ENCODE peak calls at places on chromosomes 2 and 18, in five cellular contexts. One of them, this sample, is unnamed.

GRCh38 chr18:75563150-75563549 is 135.6 kb upstream of the SMIM21 start:
- DNase-seq in caudate nucleus: no peak
- DNase-seq in retina: no peak
- DNase-seq in activated CD4-positive, alpha-beta T cell treated with anti-CD3 and anti-CD28 coated beads, Interleukin-2, amount 10 ng/mL, durations not matched to agents 7 days and 5 days: no peak
- DNase-seq in NCI-H345: no peak
- DNase-seq in this sample: no peak

GRCh38 chr2:63741884-63742583 is 99.7 kb upstream of the UGP2 start:
- DNase-seq in retina: no peak
- DNase-seq in activated CD4-positive, alpha-beta T cell treated with anti-CD3 and anti-CD28 coated beads, Interleukin-2, amount 10 ng/mL, durations not matched to agents 7 days and 5 days: no peak
- DNase-seq in caudate nucleus: no peak
- DNase-seq in NCI-H345: no peak
- DNase-seq in this sample: no peak

GRCh38 chr2:39837856-39838453 is 58.9 kb upstream of the THUMPD2 start:
- DNase-seq in activated CD4-positive, alpha-beta T cell treated with anti-CD3 and anti-CD28 coated beads, Interleukin-2, amount 10 ng/mL, durations not matched to agents 7 days and 5 days: no peak
- DNase-seq in NCI-H345: no peak
- DNase-seq in caudate nucleus: no peak
- DNase-seq in retina: no peak
- DNase-seq in this sample: peak

GRCh38 chr2:17894005-17894404 is 15.5 kb downstream of the KCNS3 start:
- DNase-seq in retina: no peak
- DNase-seq in NCI-H345: no peak
- DNase-seq in activated CD4-positive, alpha-beta T cell treated with anti-CD3 and anti-CD28 coated beads, Interleukin-2, amount 10 ng/mL, durations not matched to agents 7 days and 5 days: no peak
- DNase-seq in caudate nucleus: no peak
- DNase-seq in this sample: no peak

GRCh38 chr2:41932241-41933034 is 115.4 kb upstream of the PKDCC start:
- DNase-seq in caudate nucleus: no peak
- DNase-seq in activated CD4-positive, alpha-beta T cell treated with anti-CD3 and anti-CD28 coated beads, Interleukin-2, amount 10 ng/mL, durations not matched to agents 7 days and 5 days: no peak
- DNase-seq in retina: peak
- DNase-seq in NCI-H345: no peak
- DNase-seq in this sample: peak

GRCh38 chr2:26302846-26303245 is 43.1 kb upstream of the SELENOI start:
- DNase-seq in activated CD4-positive, alpha-beta T cell treated with anti-CD3 and anti-CD28 coated beads, Interleukin-2, amount 10 ng/mL, durations not matched to agents 7 days and 5 days: no peak
- DNase-seq in caudate nucleus: no peak
- DNase-seq in retina: no peak
- DNase-seq in NCI-H345: no peak
- DNase-seq in this sample: peak

GRCh38 chr2:165469417-165469816 is at the start of gene CSRNP3:
- DNase-seq in retina: peak
- DNase-seq in activated CD4-positive, alpha-beta T cell treated with anti-CD3 and anti-CD28 coated beads, Interleukin-2, amount 10 ng/mL, durations not matched to agents 7 days and 5 days: no peak
- DNase-seq in NCI-H345: no peak
- DNase-seq in caudate nucleus: peak
- DNase-seq in this sample: peak

GRCh38 chr2:55430536-55430935 is 10.9 kb upstream of the CCDC88A start:
- DNase-seq in NCI-H345: no peak
- DNase-seq in caudate nucleus: no peak
- DNase-seq in retina: no peak
- DNase-seq in activated CD4-positive, alpha-beta T cell treated with anti-CD3 and anti-CD28 coated beads, Interleukin-2, amount 10 ng/mL, durations not matched to agents 7 days and 5 days: no peak
- DNase-seq in this sample: no peak

GRCh38 chr2:97765933-97766332 is 52.6 kb downstream of the ZAP70 start:
- DNase-seq in NCI-H345: peak
- DNase-seq in caudate nucleus: no peak
- DNase-seq in activated CD4-positive, alpha-beta T cell treated with anti-CD3 and anti-CD28 coated beads, Interleukin-2, amount 10 ng/mL, durations not matched to agents 7 days and 5 days: no peak
- DNase-seq in retina: no peak
- DNase-seq in this sample: no peak

GRCh38 chr2:23380562-23381065 is 4.4 kb upstream of the KLHL29 start:
- DNase-seq in activated CD4-positive, alpha-beta T cell treated with anti-CD3 and anti-CD28 coated beads, Interleukin-2, amount 10 ng/mL, durations not matched to agents 7 days and 5 days: peak
- DNase-seq in caudate nucleus: no peak
- DNase-seq in NCI-H345: no peak
- DNase-seq in retina: no peak
- DNase-seq in this sample: no peak

This sample was measured in Right ventricle myocardium superior.